ENCODE peak calls at places on chromosomes 1 and 21, in four cellular contexts. Q, A, R and L are unnamed samples.

GRCh38 chr1:168187180-168187579 is 8.4 kb downstream of the TIPRL start:
- DNase-seq in Q (no peak), R (no peak), A (no peak), L (no peak)

GRCh38 chr1:203327684-203328457 is 22.6 kb downstream of the BTG2 start:
- DNase-seq in Q (peak), R (peak), A (peak), L (peak)

GRCh38 chr1:246169486-246169885 is 337.6 kb downstream of the SMYD3 start:
- DNase-seq in R (no peak), A (no peak), Q (no peak), L (no peak)

GRCh38 chr21:42635848-42636534 is 17.4 kb upstream of the PDE9A start:
- DNase-seq in R (no peak), A (no peak), Q (no peak), L (no peak)

GRCh38 chr1:51175278-51175677 is 60.8 kb upstream of the RNF11 start:
- DNase-seq in A (no peak), R (no peak), Q (no peak), L (no peak)

GRCh38 chr1:157431751-157432150 is 120.6 kb downstream of the FCRL5 start:
- DNase-seq in R (no peak), Q (no peak), A (no peak), L (no peak)

GRCh38 chr1:208829601-208830000 is 585.4 kb upstream of the PLXNA2 start:
- DNase-seq in Q (no peak), R (no peak), A (no peak), L (no peak)

GRCh38 chr1:25063591-25064416 is 133.7 kb upstream of the RUNX3 start:
- DNase-seq in Q (no peak), R (no peak), A (no peak), L (no peak)

GRCh38 chr1:94258873-94259331 is 21.5 kb upstream of the ARHGAP29 start:
- DNase-seq in R (peak), Q (no peak), A (no peak), L (no peak)

GRCh38 chr1:214418380-214418779 is 133.0 kb downstream of the PTPN14 start:
- DNase-seq in Q (no peak), A (no peak), R (no peak), L (no peak)

GRCh38 chr1:59765036-59765730 is 49.6 kb upstream of the HOOK1 start:
- DNase-seq in A (no peak), Q (no peak), R (peak), L (no peak)

GRCh38 chr1:210003501-210003900 is 65.5 kb downstream of the SYT14 start:
- DNase-seq in R (no peak), A (no peak), Q (no peak), L (no peak)

GRCh38 chr1:91501527-91501859 is 842 bp downstream of the CDC7 start:
- DNase-seq in Q (no peak), A (no peak), R (peak), L (no peak)

GRCh38 chr1:87986154-87986914 is 657.7 kb downstream of the LMO4 start:
- DNase-seq in R (peak), Q (no peak), A (no peak), L (no peak)

GRCh38 chr1:20602851-20603450 is 14.1 kb downstream of the CDA start:
- DNase-seq in R (no peak), A (no peak), Q (no peak), L (no peak)

GRCh38 chr1:10045480-10046355 is 13.0 kb downstream of the UBE4B start:
- DNase-seq in A (no peak), Q (no peak), R (peak), L (no peak)

GRCh38 chr1:112754116-112754628 is 39.0 kb upstream of the PPM1J start:
- DNase-seq in Q (no peak), A (no peak), R (no peak), L (no peak)

GRCh38 chr1:42952353-42953001 is 6.2 kb downstream of the SLC2A1 start:
- DNase-seq in Q (no peak), A (no peak), R (no peak), L (no peak)

GRCh38 chr1:36326499-36326898 is 3.1 kb upstream of the EVA1B start:
- DNase-seq in Q (no peak), A (no peak), R (no peak), L (no peak)

GRCh38 chr1:199373139-199373538 is 654.4 kb upstream of the NR5A2 start:
- DNase-seq in Q (no peak), R (no peak), A (no peak), L (no peak)